ENCODE peak calls at places on chromosomes 3 and 15, in seven cellular contexts. U, K, B, H, Q, P and G are unnamed samples.

GRCh38 chr3:41693799-41694198 is 268.1 kb downstream of the ULK4 start:
- DNase-seq in K (no peak), B (no peak), P (no peak), U (no peak), H (no peak), Q (no peak), G (peak)

GRCh38 chr3:74845086-74845485 is 230.6 kb upstream of the CNTN3 start:
- DNase-seq in P (no peak), H (no peak), K (peak), B (no peak), U (no peak), Q (no peak), G (no peak)

GRCh38 chr3:164174049-164174448 is 904.2 kb downstream of the SI start:
- DNase-seq in B (no peak), U (no peak), H (no peak), K (no peak), P (no peak), Q (no peak), G (no peak)

GRCh38 chr15:85331666-85332261 is 48.6 kb upstream of the AKAP13 start:
- DNase-seq in U (no peak), H (no peak), Q (no peak), P (no peak), B (peak), K (no peak), G (no peak)

GRCh38 chr3:24583004-24583403 is 88.4 kb upstream of the THRB start:
- DNase-seq in P (no peak), B (no peak), Q (no peak), H (no peak), U (peak), K (peak), G (peak)

GRCh38 chr3:36408146-36408545 is 27.8 kb downstream of the STAC start:
- DNase-seq in Q (no peak), P (no peak), K (no peak), U (no peak), H (no peak), B (no peak), G (no peak)

GRCh38 chr3:133393691-133394474 is 6.0 kb upstream of the BFSP2 start:
- DNase-seq in P (no peak), H (no peak), K (no peak), B (no peak), U (peak), Q (no peak), G (no peak)

GRCh38 chr3:113556556-113557335 is 24.4 kb downstream of the SIDT1 start:
- DNase-seq in H (no peak), P (no peak), Q (no peak), U (no peak), K (peak), B (no peak), G (no peak)

DNA sequence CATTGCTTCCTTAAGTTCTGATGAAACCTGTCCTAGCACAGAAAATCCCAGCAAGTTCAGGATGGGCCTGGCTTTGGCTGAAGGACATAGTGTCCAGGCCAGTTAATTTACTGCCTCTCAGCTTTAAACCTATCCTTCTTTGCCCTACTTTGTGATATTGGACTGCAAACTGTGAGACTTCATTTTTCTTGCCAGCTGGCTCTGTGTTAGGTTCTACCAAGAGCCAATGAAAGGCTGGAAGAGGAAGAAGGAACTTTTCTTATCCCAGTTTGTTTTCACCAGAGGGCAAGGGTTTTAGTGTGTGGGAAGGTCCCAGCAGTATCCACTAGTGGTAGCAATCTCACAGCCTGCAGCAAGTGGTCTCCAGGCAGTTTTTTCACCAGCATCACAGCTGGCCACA is 18.2 kb downstream of the DCUN1D1 start:
- DNase-seq in H (no peak), B (no peak), U (peak), K (no peak), Q (no peak), P (no peak), G (peak)
- TF ChIP-seq CTCF in H (no peak), B (no peak), U (no peak), K (no peak), Q (no peak), P (no peak), G (no peak)

GRCh38 chr3:11640009-11640673 is 3.6 kb downstream of the VGLL4 start:
- DNase-seq in B (no peak), H (no peak), P (no peak), Q (no peak), K (no peak), U (no peak), G (no peak)
- H3K4me3 ChIP-seq in B (peak), H (peak), P (peak), Q (peak), K (no peak), U (no peak), G (peak)

GRCh38 chr15:65517866-65518207 is 348 bp upstream of the DPP8 start:
- DNase-seq in P (no peak), H (no peak), Q (no peak), K (no peak), B (no peak), U (no peak), G (no peak)

GRCh38 chr15:65521355-65521754 is 3.9 kb upstream of the DPP8 start:
- DNase-seq in H (no peak), P (no peak), Q (no peak), K (no peak), U (no peak), B (no peak), G (peak)

GRCh38 chr15:65518633-65519285 is 1.3 kb upstream of the DPP8 start:
- DNase-seq in U (no peak), Q (no peak), B (no peak), P (no peak), H (no peak), K (no peak), G (no peak)

GRCh38 chr15:65519781-65520299 is 2.4 kb upstream of the DPP8 start:
- DNase-seq in U (no peak), K (no peak), B (no peak), H (no peak), Q (no peak), P (no peak), G (no peak)

DNA sequence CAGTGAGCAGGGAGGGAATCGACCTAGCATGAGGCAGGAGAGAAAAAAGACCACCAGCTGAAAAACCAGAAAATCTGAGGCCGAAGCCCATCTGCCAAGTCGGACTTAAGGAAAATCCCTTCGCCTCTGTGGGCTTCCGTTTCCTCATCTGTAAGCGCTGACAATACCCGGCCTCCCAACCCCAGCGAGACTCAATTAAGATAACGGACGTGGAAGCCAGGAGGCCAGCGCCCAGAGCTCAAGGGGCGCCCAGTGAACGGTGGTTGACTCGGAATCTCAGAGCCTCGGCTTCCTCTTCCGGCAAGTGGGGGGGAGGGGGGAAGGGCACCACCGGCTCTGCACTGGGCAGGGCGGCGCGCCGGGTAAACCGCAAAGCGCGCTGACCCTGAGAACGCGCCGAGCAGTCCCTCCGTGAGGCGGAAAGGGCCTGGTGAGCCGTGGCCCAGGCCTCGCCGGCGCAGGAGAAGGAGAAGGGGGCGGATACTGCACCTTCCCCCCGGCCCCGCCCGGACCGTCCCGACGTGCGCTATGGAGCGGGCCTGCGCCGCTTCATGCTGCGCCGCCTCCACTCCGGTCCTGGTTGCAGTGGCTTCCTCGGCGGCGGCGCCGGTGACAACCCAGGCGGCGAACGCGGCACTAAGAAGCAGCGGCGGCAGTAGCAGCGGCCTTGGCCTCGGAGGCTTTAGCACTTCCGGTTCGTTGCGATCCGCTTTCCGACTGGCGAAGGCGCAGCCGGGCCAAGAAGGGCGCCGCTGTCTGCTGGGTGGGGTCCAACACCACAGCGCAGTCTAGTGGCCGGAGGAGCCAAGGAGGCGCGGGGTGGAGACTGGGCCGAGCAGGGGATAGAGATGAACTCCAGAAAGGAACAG is at the start of gene DPP8:
- DNase-seq in U (peak), Q (peak), H (peak), P (peak), B (peak), K (peak), G (peak)
- TF ChIP-seq CTCF in U (peak), Q (peak), H (peak), P (peak), B (peak), K (peak), G (peak)

DNA sequence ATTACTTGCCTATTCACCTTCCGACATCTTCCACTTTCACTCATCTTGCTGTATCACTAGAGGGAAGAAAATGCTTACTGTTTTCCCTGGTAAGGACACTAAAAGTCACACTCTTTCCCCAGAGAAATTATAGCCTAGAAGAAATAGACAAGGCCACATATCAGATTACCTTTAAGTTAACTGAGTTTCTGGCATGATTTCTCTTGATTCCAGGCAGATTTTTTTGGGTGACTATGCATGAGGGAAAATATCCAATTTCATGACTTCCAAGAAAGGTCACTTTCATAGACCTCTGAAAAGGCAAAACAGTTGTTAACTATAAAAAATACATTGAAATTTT is 30.3 kb downstream of the TCF12 start:
- DNase-seq in K (no peak), P (no peak), H (no peak), Q (no peak), B (no peak), U (no peak), G (no peak)
- H3K4me3 ChIP-seq in K (no peak), P (no peak), H (no peak), Q (no peak), B (no peak), U (no peak), G (no peak)

GRCh38 chr15:59457103-59457502 is 19.1 kb downstream of the FAM81A start:
- DNase-seq in U (no peak), H (no peak), B (no peak), K (peak), P (no peak), Q (no peak), G (no peak)
- TF ChIP-seq CTCF in U (no peak), H (no peak), B (no peak), K (peak), P (no peak), Q (no peak), G (no peak)

DNA sequence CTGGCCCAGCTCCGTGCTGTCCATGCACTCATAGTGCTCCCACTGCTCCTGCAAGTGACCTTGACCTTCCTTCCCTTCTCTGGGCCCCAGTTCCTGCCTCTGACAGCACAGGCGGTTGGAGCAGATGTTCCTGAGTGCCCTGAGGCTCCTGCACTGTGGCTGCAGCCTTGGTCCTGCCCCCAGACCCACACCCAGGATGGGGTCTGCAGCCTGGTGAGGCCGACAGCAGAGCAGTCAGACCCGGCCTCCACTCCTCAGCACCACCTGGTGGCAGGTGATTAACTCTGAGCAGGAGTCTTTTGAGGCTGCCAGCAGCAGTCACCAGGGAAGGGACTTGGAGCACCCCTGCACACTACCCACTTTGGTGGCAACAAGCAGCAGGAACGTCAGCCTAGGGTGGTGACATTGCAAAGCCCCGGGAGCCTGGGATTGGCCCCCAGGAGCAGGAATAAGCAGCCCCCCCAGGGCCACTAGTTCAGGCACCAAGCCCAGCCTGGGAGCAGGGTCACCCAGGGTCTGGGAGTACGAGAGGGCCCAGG is 64.6 kb downstream of the CYP11A1 start:
- DNase-seq in H (no peak), B (peak), K (peak), Q (no peak), U (peak), P (no peak), G (peak)
- H3K4me3 ChIP-seq in H (no peak), B (no peak), K (no peak), Q (no peak), U (no peak), P (no peak), G (no peak)

GRCh38 chr15:61101543-61101942 is 127.6 kb downstream of the RORA start:
- DNase-seq in K (no peak), H (no peak), P (no peak), Q (no peak), U (no peak), B (no peak), G (no peak)
- TF ChIP-seq CTCF in K (no peak), H (no peak), P (no peak), Q (no peak), U (no peak), B (no peak), G (no peak)

GRCh38 chr3:31952205-31952604 is 28.9 kb downstream of the OSBPL10 start:
- DNase-seq in P (no peak), H (no peak), U (no peak), B (peak), K (no peak), Q (no peak), G (no peak)

GRCh38 chr3:31948255-31948654 is 32.8 kb downstream of the OSBPL10 start:
- DNase-seq in K (no peak), H (no peak), B (no peak), Q (no peak), P (no peak), U (no peak), G (no peak)

GRCh38 chr3:31946484-31947081 is 34.5 kb downstream of the OSBPL10 start:
- DNase-seq in B (peak), P (no peak), K (peak), H (no peak), U (no peak), Q (no peak), G (no peak)

GRCh38 chr3:31945738-31946052 is 35.4 kb downstream of the OSBPL10 start:
- DNase-seq in P (no peak), H (no peak), B (no peak), Q (no peak), K (no peak), U (no peak), G (peak)

DNA sequence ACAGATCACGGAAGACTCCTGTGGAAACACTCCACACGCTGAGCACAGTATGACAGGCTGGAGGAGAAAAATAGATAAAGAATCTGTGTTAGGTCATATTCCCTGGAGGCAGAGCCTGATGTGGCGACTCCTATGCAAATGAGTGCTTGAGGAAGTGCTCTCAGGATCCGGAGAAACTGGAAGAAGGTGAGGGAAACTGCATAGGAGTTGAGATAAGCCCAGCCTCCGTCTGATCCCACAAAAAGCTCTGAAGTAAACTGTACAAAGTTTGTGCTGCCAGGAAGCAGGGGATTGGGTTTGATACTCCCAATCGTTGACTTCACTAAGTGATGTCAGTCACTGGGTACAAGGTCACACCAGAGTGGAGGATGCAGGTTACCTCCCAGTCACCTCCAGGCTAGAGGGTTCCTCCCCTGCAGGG is 33.4 kb downstream of the OSBPL10 start:
- DNase-seq in Q (no peak), K (peak), U (no peak), P (no peak), B (no peak), H (no peak), G (no peak)
- H3K4me3 ChIP-seq in Q (no peak), K (no peak), U (no peak), P (no peak), B (no peak), H (no peak), G (no peak)